ENCODE peak calls at places on chromosomes 3 and 15, in eight cellular contexts. D is activated CD4-positive, alpha-beta T cell treated with anti-CD3 and anti-CD28 coated beads for 36 hours; C is T-cell; Q is activated naive CD8-positive, alpha-beta T cell treated with anti-CD3 and anti-CD28 coated beads, Interleukin-2, amount 10 ng/mL, durations not matched to agents 7 days and 5 days; X is left lung; B is activated B cell treated with CpG ODN at 0.5 μM for 24 hours; S is memory B cell; W is K562. R is an unnamed sample.

GRCh38 chr3:46228259-46229222 is 13.7 kb upstream of the CCR3 start:
- ATAC-seq in D (no peak), C (peak; percentile 43), Q (peak; percentile 65), X (peak; percentile 40), B (no peak), S (no peak), W (peak; percentile 47), R (no peak)

GRCh38 chr3:166829896-166830295 is 550.2 kb downstream of the ZBBX start:
- ATAC-seq in D (no peak), C (no peak), Q (no peak), X (peak; percentile 98), B (no peak), S (no peak), W (no peak), R (no peak)

GRCh38 chr3:105394177-105394576 is 27.5 kb downstream of the ALCAM start:
- ATAC-seq in D (no peak), C (no peak), Q (no peak), X (no peak), B (no peak), S (no peak), W (no peak), R (no peak)

GRCh38 chr3:8709287-8709686 is 24.3 kb upstream of the CAV3 start:
- ATAC-seq in D (no peak), C (no peak), Q (no peak), X (no peak), B (no peak), S (no peak), W (no peak), R (no peak)

GRCh38 chr3:99645277-99646106 is 7.1 kb downstream of the COL8A1 start:
- ATAC-seq in D (no peak), C (no peak), Q (no peak), X (peak; percentile 53), B (no peak), S (no peak), W (peak; percentile 76), R (peak; percentile 63)

GRCh38 chr3:187039723-187040414 is 99.4 kb downstream of the RPL39L start:
- ATAC-seq in D (no peak), C (no peak), Q (no peak), X (no peak), B (peak; percentile 21), S (peak; percentile 37), W (peak; percentile 38), R (no peak)

GRCh38 chr15:99727330-99727729 is 5.9 kb downstream of the LYSMD4 start:
- ATAC-seq in D (no peak), C (no peak), Q (no peak), X (no peak), B (no peak), S (no peak), W (no peak), R (no peak)

GRCh38 chr15:70376929-70377691 is 279.4 kb upstream of the TLE3 start:
- ATAC-seq in D (no peak), C (no peak), Q (no peak), X (peak; percentile 67), B (no peak), S (no peak), W (peak; percentile 56), R (peak; percentile 73)

GRCh38 chr15:34820110-34820509 is 24.8 kb upstream of the ACTC1 start:
- ATAC-seq in D (no peak), C (no peak), Q (no peak), X (no peak), B (no peak), S (no peak), W (no peak), R (peak; percentile 83)

GRCh38 chr15:23497710-23498111 is 50.7 kb upstream of the GOLGA6L2 start:
- ATAC-seq in D (no peak), C (no peak), Q (no peak), X (no peak), B (no peak), S (no peak), W (peak; percentile 55), R (peak; percentile 49)

GRCh38 chr15:51425517-51426033 is 84.1 kb downstream of the GLDN start:
- ATAC-seq in D (no peak), C (no peak), Q (no peak), X (no peak), B (no peak), S (no peak), W (no peak), R (no peak)

GRCh38 chr3:150101016-150101415 is 130.3 kb upstream of the PFN2 start:
- ATAC-seq in D (no peak), C (no peak), Q (no peak), X (no peak), B (no peak), S (no peak), W (no peak), R (no peak)

GRCh38 chr15:84824260-84824690 is 7.1 kb downstream of the ALPK3 start:
- ATAC-seq in D (no peak), C (no peak), Q (no peak), X (peak; percentile 27), B (no peak), S (no peak), W (no peak), R (no peak)

GRCh38 chr3:196111939-196112386 is 30.1 kb upstream of the TFRC start:
- ATAC-seq in D (peak; percentile 91), C (no peak), Q (peak; percentile 51), X (peak; percentile 36), B (peak; percentile 67), S (peak; percentile 69), W (no peak), R (no peak)

GRCh38 chr3:71987828-71988227 is 202.9 kb upstream of the PROK2 start:
- ATAC-seq in D (no peak), C (no peak), Q (no peak), X (no peak), B (no peak), S (no peak), W (no peak), R (no peak)

GRCh38 chr15:76209948-76210347 is 101.3 kb downstream of the ETFA start:
- ATAC-seq in D (peak; percentile 55), C (no peak), Q (no peak), X (no peak), B (no peak), S (no peak), W (peak; percentile 72), R (no peak)

GRCh38 chr15:100941536-100941935 is 22.4 kb downstream of the LRRK1 start:
- ATAC-seq in D (no peak), C (no peak), Q (no peak), X (no peak), B (peak; percentile 66), S (peak; percentile 69), W (no peak), R (no peak)

GRCh38 chr3:194817592-194818325 is 132.1 kb downstream of the FAM43A start:
- ATAC-seq in D (no peak), C (no peak), Q (no peak), X (no peak), B (no peak), S (no peak), W (peak; percentile 44), R (no peak)

GRCh38 chr3:188319569-188319968 is 165.6 kb downstream of the LPP start:
- ATAC-seq in D (no peak), C (no peak), Q (no peak), X (no peak), B (no peak), S (no peak), W (no peak), R (peak; percentile 65)

GRCh38 chr3:183298708-183299153 is 45.7 kb downstream of the B3GNT5 start:
- ATAC-seq in D (no peak), C (no peak), Q (no peak), X (peak; percentile 62), B (no peak), S (no peak), W (peak; percentile 75), R (peak; percentile 87)

GRCh38 chr3:150140614-150141321 is 170.1 kb upstream of the PFN2 start:
- ATAC-seq in D (no peak), C (no peak), Q (no peak), X (no peak), B (no peak), S (no peak), W (peak; percentile 51), R (no peak)

GRCh38 chr15:74511583-74511982 is 29.4 kb upstream of the ARID3B start:
- ATAC-seq in D (no peak), C (no peak), Q (no peak), X (no peak), B (no peak), S (no peak), W (no peak), R (no peak)

GRCh38 chr15:62771234-62771633 is 271.3 kb upstream of the TPM1 start:
- ATAC-seq in D (no peak), C (no peak), Q (no peak), X (no peak), B (no peak), S (no peak), W (no peak), R (no peak)

GRCh38 chr3:123758081-123758564 is 126.0 kb downstream of the MYLK start:
- ATAC-seq in D (no peak), C (no peak), Q (no peak), X (no peak), B (no peak), S (no peak), W (no peak), R (peak; percentile 65)

GRCh38 chr3:15750879-15751278 is 46.9 kb downstream of the ANKRD28 start:
- ATAC-seq in D (no peak), C (no peak), Q (no peak), X (no peak), B (no peak), S (no peak), W (no peak), R (no peak)

GRCh38 chr15:85073556-85074194 is 92.0 kb downstream of the PDE8A start:
- ATAC-seq in D (peak; percentile 100), C (no peak), Q (no peak), X (no peak), B (no peak), S (no peak), W (no peak), R (no peak)

GRCh38 chr3:158539414-158540014 is 31.5 kb upstream of the MLF1 start:
- ATAC-seq in D (peak; percentile 57), C (no peak), Q (peak; percentile 33), X (peak; percentile 73), B (no peak), S (peak; percentile 42), W (peak; percentile 79), R (peak; percentile 76)

GRCh38 chr3:1955170-1955569 is 143.5 kb upstream of the CNTN4 start:
- ATAC-seq in D (no peak), C (no peak), Q (no peak), X (no peak), B (no peak), S (no peak), W (no peak), R (no peak)

GRCh38 chr3:62884041-62884870 is 9.0 kb upstream of the CADPS start:
- ATAC-seq in D (no peak), C (no peak), Q (no peak), X (no peak), B (no peak), S (no peak), W (no peak), R (no peak)

GRCh38 chr3:132657869-132658747 is 1.5 kb downstream of the ACAD11 start:
- ATAC-seq in D (no peak), C (no peak), Q (no peak), X (no peak), B (no peak), S (no peak), W (no peak), R (no peak)

GRCh38 chr3:164155386-164155785 is 922.9 kb downstream of the SI start:
- ATAC-seq in D (no peak), C (no peak), Q (no peak), X (no peak), B (no peak), S (no peak), W (no peak), R (no peak)

R was measured in SK-N-SH treated with all-trans-retinoic acid at 6 μM for 48 hours.